ENCODE peak calls at places on chromosomes 1 and 21, in ten cellular contexts. D is astrocyte, Z is kidney tubule cell, F is germinal center, M is GM20000, H is SHP77, Y is myocyte, A is right atrium auricular region, W is H9, L is Calu3. S is an unnamed sample.

GRCh38 chr1:156773607-156774006 is 6.3 kb downstream of the PRCC start:
- DNase-seq in W (no peak), L (no peak), M (no peak), Y (no peak), Z (no peak), A (no peak), D (no peak), H (peak; percentile 4), F (no peak), S (no peak)

GRCh38 chr1:228306275-228307217 is 98.7 kb downstream of the OBSCN start:
- DNase-seq in W (no peak), H (no peak), M (no peak), F (no peak), A (peak; percentile 47), Z (no peak), D (no peak), Y (no peak), L (no peak), S (no peak)

GRCh38 chr1:155989992-155990325 is 11.6 kb upstream of the ARHGEF2 start:
- DNase-seq in Y (no peak), M (peak; percentile 51), Z (no peak), F (no peak), W (no peak), A (no peak), H (no peak), D (no peak), L (no peak), S (no peak)

GRCh38 chr21:25750085-25750484 is 15.3 kb downstream of the GABPA start:
- DNase-seq in Z (no peak), M (no peak), H (no peak), F (no peak), W (no peak), A (no peak), L (no peak), D (no peak), Y (peak; percentile 92), S (no peak)

GRCh38 chr1:10888791-10889627 is 92.6 kb upstream of the CASZ1 start:
- DNase-seq in A (no peak), Y (no peak), Z (no peak), F (no peak), W (no peak), D (no peak), H (no peak), M (no peak), L (no peak), S (no peak)

GRCh38 chr1:41360074-41361027 is 883 bp upstream of the FOXO6 start:
- DNase-seq in H (peak; percentile 77), L (no peak), F (no peak), M (no peak), Z (peak; percentile 37), D (no peak), Y (peak; percentile 88), W (peak; percentile 86), A (no peak), S (peak; percentile 68)

GRCh38 chr1:196558424-196558823 is 49.8 kb downstream of the KCNT2 start:
- DNase-seq in H (no peak), M (no peak), Y (peak; percentile 68), Z (peak; percentile 56), A (no peak), W (no peak), F (no peak), L (peak; percentile 7), D (peak; percentile 90), S (no peak)

GRCh38 chr21:38903578-38904193 is 98.0 kb downstream of the ETS2 start:
- DNase-seq in Z (peak; percentile 3), A (no peak), L (no peak), Y (peak; percentile 12), W (no peak), H (peak; percentile 23), F (no peak), M (no peak), D (no peak), S (no peak)

GRCh38 chr1:206776239-206776638 is 3.9 kb upstream of the IL10 start:
- DNase-seq in Z (no peak), M (no peak), Y (no peak), F (no peak), W (no peak), H (no peak), D (no peak), L (no peak), A (no peak), S (no peak)